ENCODE peak calls at places on chromosome 1, in five cellular contexts. B is hepatocyte, S is suprapubic skin, J is brain microvascular endothelial cell, C is thoracic aorta. K is an unnamed sample.

GRCh38 chr1:38585460-38585859 is 274.1 kb downstream of the RRAGC start:
- DNase-seq in B (no peak), S (no peak), J (no peak), C (no peak), K (no peak)

GRCh38 chr1:29839726-29840125 is 603.4 kb downstream of the PTPRU start:
- DNase-seq in B (no peak), S (no peak), J (no peak), C (no peak), K (no peak)

GRCh38 chr1:33607444-33608005 is 135.1 kb downstream of the ZSCAN20 start:
- DNase-seq in B (no peak), S (no peak), J (no peak), C (no peak), K (no peak)

GRCh38 chr1:113199718-113200455 is 126.9 kb downstream of the LRIG2 start:
- DNase-seq in B (no peak), S (no peak), J (no peak), C (no peak), K (no peak)

GRCh38 chr1:201714542-201715276 is 114.2 kb upstream of the IPO9 start:
- DNase-seq in B (peak), S (peak), J (peak), C (peak), K (peak)

GRCh38 chr1:8554956-8555534 is 237.1 kb downstream of the SLC45A1 start:
- DNase-seq in B (no peak), S (no peak), J (peak), C (no peak), K (peak)

GRCh38 chr1:63777286-63777685 is 3.5 kb downstream of the ROR1 start:
- DNase-seq in B (no peak), S (no peak), J (no peak), C (no peak), K (no peak)

GRCh38 chr1:153945795-153946621 is 510 bp downstream of the DENND4B start:
- DNase-seq in B (peak), S (peak), J (no peak), C (peak), K (peak)

GRCh38 chr1:24929091-24929875 is 793 bp downstream of the RUNX3 start:
- DNase-seq in B (peak), S (no peak), J (no peak), C (no peak), K (peak)

GRCh38 chr1:193457676-193458075 is 271.3 kb upstream of the B3GALT2 start:
- DNase-seq in B (no peak), S (no peak), J (no peak), C (no peak), K (no peak)

GRCh38 chr1:110150330-110151174 is at the start of gene SLC6A17:
- DNase-seq in B (peak), S (no peak), J (peak), C (no peak), K (peak)

GRCh38 chr1:117567435-117567834 is 38.4 kb upstream of the TENT5C start:
- DNase-seq in B (no peak), S (no peak), J (no peak), C (no peak), K (no peak)

GRCh38 chr1:61175976-61176375 is 93.6 kb downstream of the NFIA start:
- DNase-seq in B (no peak), S (no peak), J (no peak), C (no peak), K (no peak)

GRCh38 chr1:205396972-205397616 is 24.8 kb downstream of the LEMD1 start:
- DNase-seq in B (peak), S (no peak), J (peak), C (no peak), K (peak)

GRCh38 chr1:116477428-116477827 is 93.4 kb downstream of the CD58 start:
- DNase-seq in B (peak), S (no peak), J (no peak), C (no peak), K (no peak)

GRCh38 chr1:31398246-31398645 is 14.8 kb upstream of the SERINC2 start:
- DNase-seq in B (no peak), S (no peak), J (no peak), C (no peak), K (no peak)

GRCh38 chr1:235079443-235079967 is 49.1 kb downstream of the TOMM20 start:
- DNase-seq in B (peak), S (peak), J (no peak), C (no peak), K (no peak)

GRCh38 chr1:203268901-203269653 is 36.2 kb upstream of the BTG2 start:
- DNase-seq in B (peak), S (no peak), J (peak), C (no peak), K (peak)

GRCh38 chr1:202725541-202725940 is 15.3 kb upstream of the SYT2 start:
- DNase-seq in B (no peak), S (no peak), J (no peak), C (no peak), K (no peak)

GRCh38 chr1:30920827-30921226 is 12.3 kb upstream of the SDC3 start:
- DNase-seq in B (no peak), S (peak), J (peak), C (no peak), K (no peak)

DNA sequence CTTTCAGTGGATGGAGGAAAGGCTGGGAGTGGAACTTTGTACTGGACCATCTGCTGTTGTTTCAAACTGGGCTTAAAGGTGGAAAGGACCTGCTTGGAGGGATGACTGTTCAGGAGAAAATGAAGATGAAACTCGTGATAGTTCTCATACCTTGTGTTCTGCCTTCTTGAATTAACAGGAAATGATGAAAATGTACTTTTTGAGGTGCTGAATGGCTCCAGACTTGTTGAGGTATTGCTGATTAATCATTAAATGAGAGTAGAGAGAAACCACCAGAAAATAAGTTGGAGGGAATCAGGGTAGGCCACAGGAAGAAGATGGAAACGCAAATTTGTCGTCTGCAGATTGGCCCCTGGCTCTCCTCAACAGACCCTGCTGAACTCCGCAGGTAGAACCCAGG is 26.2 kb upstream of the ZNF436 start:
- DNase-seq in B (no peak), S (no peak), J (no peak), C (no peak), K (no peak)
- H3K27ac ChIP-seq in B (peak), S (peak), J (no peak), C (no peak), K (peak)

DNA sequence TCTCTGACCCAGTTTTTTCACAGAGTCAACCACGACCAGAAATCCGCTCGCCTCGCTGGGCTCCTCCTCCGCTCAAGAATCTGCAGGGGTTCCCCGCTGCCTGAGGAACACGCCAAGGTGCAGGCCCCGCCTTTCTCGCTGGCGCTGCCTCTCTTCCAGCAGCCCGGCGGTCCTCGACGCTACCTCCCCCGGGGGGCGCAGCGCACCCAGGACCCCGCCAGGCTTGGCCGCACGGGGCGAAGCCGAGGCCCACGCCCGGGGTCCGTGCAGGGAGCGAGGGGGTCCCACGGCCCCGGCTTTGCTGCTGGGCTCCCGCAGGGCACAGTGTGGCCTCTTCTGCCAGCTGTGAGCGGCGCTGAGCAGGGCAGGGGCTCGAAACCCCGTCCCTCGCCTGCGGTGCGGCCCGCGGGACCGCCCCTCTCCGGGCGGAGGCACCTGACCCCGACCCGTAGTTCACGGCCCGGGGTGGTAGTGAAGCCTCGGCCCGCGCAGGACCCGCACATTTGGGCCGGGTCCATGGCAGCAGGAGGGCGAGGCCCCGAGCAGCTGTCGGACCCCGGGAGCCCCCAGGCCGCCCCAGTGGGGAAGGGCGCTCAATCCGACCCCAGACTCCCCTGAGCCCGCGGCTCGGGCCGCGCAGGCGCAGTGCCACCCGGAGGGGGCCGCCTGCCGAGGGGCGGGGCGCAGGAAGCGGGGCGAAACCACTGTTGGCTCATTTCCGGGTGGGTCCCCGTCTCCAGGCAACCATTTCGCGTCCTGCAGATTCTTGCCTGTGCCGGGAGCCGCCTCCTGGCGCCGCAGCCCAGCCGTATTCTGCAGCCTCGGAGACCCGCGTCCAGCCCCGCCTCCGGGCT is 10.0 kb upstream of the MMEL1 start:
- DNase-seq in B (peak), S (peak), J (peak), C (no peak), K (peak)
- TF ChIP-seq CTCF in B (peak), S (no peak), J (peak), C (no peak), K (peak)

GRCh38 chr1:245827306-245827705 is 672.5 kb downstream of the KIF26B start:
- DNase-seq in B (no peak), S (no peak), J (no peak), C (no peak), K (no peak)
- H3K27ac ChIP-seq in B (no peak), S (no peak), J (no peak), C (no peak), K (no peak)

GRCh38 chr1:232954594-232955365 is 4.4 kb downstream of the NTPCR start:
- DNase-seq in B (no peak), S (no peak), J (peak), C (no peak), K (no peak)
- TF ChIP-seq CTCF in B (no peak), S (no peak), J (no peak), C (no peak), K (no peak)

GRCh38 chr1:23369335-23370013 is at the start of gene ZNF436:
- DNase-seq in B (peak), S (peak), J (peak), C (peak), K (peak)

GRCh38 chr1:23371987-23372386 is 2.4 kb upstream of the ZNF436 start:
- DNase-seq in B (no peak), S (no peak), J (no peak), C (no peak), K (no peak)

GRCh38 chr1:23368562-23369334 is 888 bp downstream of the ZNF436 start:
- DNase-seq in B (peak), S (peak), J (peak), C (peak), K (peak)

GRCh38 chr1:23370744-23371710 is 1.4 kb upstream of the ZNF436 start:
- DNase-seq in B (peak), S (no peak), J (no peak), C (no peak), K (peak)

DNA sequence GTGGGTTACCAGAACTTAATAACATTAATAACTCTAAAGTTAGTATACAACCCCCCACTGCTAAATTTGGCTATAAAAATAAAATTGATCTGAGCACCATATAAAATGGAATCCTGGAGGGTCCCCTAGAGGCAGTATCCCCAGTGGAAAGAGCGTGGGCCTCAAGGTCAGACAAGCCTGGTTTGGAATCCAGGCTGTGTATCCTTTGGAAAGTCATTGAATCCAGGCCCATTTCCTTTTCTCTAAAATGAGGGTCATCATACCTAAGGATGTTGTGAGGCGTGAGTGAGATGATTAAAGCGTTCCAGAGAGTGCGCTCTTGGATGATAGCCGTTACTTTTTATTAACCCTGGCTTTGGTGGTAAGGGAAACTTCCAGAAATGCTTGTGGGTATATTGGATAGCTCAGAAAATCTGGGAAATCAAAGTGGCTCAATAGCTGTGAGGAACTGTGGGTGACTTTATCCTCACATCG is 671 bp upstream of the ZNF436 start:
- DNase-seq in B (no peak), S (no peak), J (no peak), C (no peak), K (peak)
- H3K27ac ChIP-seq in B (peak), S (peak), J (peak), C (peak), K (peak)

GRCh38 chr1:218249757-218250156 is 35.3 kb upstream of the RRP15 start:
- DNase-seq in B (no peak), S (no peak), J (no peak), C (no peak), K (no peak)

GRCh38 chr1:218247339-218247738 is 37.8 kb upstream of the RRP15 start:
- DNase-seq in B (no peak), S (no peak), J (no peak), C (no peak), K (no peak)

GRCh38 chr1:218254296-218254918 is 30.7 kb upstream of the RRP15 start:
- DNase-seq in B (no peak), S (no peak), J (no peak), C (no peak), K (peak)

DNA sequence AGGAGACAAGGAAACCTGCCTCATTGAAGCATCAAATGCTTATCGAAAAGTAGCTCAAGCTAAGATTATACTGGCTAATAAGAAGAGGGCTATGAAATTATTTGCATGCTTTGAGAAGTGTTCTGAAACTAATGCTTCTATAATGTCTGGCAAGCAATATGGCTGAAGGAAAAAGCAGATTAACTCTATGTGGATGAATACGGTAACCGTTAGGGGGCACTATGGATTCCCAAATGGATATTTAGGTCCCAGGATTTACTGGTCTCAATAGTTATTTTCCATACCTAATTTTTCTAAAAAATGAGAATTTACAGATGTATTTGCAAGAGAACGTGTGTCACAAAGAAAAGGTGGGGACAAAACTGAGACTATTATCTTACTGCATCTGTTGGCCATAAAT is 34.6 kb upstream of the RRP15 start:
- DNase-seq in B (no peak), S (no peak), J (no peak), C (no peak), K (no peak)
- TF ChIP-seq CTCF in B (no peak), S (no peak), J (no peak), C (no peak), K (peak)

GRCh38 chr1:101109791-101110190 is 84.2 kb upstream of the DPH5 start:
- DNase-seq in B (no peak), S (no peak), J (no peak), C (no peak), K (no peak)

GRCh38 chr1:101115112-101115511 is 89.5 kb upstream of the DPH5 start:
- DNase-seq in B (no peak), S (no peak), J (no peak), C (no peak), K (no peak)

GRCh38 chr1:101108123-101108522 is 82.5 kb upstream of the DPH5 start:
- DNase-seq in B (no peak), S (no peak), J (no peak), C (no peak), K (no peak)

GRCh38 chr1:101111461-101111860 is 85.9 kb upstream of the DPH5 start:
- DNase-seq in B (no peak), S (no peak), J (no peak), C (no peak), K (no peak)

DNA sequence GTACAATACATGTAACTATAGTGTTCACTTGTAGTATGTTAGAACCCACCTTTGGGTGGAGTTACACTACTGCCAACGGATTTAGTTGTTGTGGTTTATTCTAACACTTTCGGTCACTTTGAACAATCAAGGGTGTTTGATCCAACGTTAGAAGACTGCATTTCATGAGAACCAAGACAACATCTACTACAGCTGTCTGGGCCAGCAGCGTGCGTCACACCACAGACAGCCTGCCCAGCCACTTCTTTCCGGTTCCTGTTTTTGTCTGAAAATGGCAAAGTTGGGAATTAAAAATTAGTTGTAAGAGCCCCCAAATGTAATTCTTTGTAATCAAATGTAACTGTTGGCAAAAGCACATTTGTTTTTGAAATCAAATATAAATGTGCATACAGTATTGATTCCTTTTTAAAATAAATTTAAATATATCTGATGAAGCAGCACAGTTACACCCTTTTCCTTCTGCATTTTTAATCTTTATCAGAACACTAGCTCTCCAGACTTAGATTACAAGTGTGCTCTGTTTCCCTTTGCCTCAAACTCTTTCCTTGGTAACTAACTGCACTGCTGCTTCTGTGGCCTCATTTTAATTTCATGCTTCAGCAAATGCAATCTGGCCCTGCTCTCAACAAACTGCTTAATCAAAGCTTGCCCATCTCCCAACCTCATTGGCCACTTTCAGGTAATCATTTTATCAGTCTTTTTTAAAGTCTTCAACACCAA is 86.6 kb upstream of the DPH5 start:
- DNase-seq in B (no peak), S (no peak), J (no peak), C (no peak), K (peak)
- H3K27ac ChIP-seq in B (no peak), S (peak), J (no peak), C (no peak), K (peak)

DNA sequence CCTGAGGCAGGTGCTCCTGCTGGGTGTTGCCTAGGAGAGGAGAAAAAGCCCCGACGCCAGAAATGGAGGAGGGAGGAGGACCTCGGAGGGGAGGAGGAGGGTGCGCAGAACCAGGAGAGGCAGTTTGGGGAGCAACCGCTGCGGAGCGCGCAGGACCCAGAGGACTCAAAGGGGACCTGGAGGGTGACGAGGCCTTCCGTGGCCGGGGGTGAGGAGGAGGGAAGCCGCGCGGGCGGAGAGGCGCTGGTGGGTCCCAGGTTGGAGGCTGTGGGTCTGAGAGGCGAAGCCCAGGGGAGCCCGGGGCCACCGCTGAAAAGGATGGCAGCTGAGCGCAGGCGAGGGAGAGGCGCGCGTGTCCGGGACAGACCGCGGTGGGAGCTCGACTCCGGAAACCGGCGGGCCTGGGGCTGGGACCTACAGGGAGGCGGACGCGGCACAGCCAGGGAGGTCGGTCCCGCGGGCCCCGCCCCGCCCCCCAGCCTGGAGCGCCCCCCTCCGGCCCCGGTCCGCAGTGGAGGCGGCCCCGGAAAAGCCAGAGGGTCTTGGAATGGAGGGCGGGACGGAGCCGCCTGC is 15.1 kb downstream of the RNF223 start:
- DNase-seq in B (peak), S (no peak), J (no peak), C (no peak), K (peak)
- TF ChIP-seq CTCF in B (peak), S (no peak), J (peak), C (peak), K (no peak)

DNA sequence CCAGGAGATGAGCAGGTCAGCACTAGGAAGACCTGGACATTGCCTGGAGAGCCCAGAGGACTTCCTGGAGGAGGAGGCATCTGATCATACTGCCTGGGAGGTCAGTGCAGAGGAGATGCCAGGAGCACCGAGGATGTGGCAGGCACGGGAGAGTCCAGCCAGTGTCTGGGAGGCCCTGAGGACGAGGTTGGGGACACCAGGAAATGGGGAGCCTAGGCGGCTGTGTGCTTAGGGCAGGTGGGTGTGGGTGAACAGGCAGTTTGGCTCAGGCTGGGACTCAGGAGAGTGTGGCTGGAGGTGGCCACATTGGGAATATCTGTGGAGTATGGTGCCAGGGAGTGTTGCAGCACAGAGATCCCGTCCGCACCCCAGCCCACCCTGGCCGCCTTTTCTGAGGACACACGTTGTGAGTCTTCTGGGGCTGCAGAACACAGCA is 58.2 kb downstream of the FAAP20 start:
- DNase-seq in B (no peak), S (no peak), J (no peak), C (no peak), K (no peak)
- H3K27ac ChIP-seq in B (peak), S (no peak), J (no peak), C (no peak), K (peak)